ENCODE peak calls at places on chromosomes 7 and 10, in five cellular contexts. G is right lobe of liver; H is tibial artery; U is CD4-positive, alpha-beta T cell; M is heart right ventricle. K is an unnamed sample.

GRCh38 chr10:102302611-102303010 is 57.3 kb downstream of the GBF1 start:
- DNase-seq in G (no peak), U (no peak), M (no peak), H (no peak), K (no peak)

GRCh38 chr10:59708816-59709471 is 706 bp downstream of the SLC16A9 start:
- DNase-seq in M (peak), H (peak), U (no peak), G (no peak), K (peak)

GRCh38 chr7:16604054-16604453 is 41.5 kb downstream of the ANKMY2 start:
- DNase-seq in H (no peak), U (no peak), M (no peak), G (no peak), K (no peak)

GRCh38 chr10:102605712-102606111 is 38.6 kb upstream of the TRIM8 start:
- DNase-seq in G (no peak), M (no peak), U (no peak), H (no peak), K (no peak)

GRCh38 chr10:79234391-79235318 is 112.6 kb upstream of the PPIF start:
- DNase-seq in U (no peak), M (no peak), H (no peak), G (no peak), K (no peak)

GRCh38 chr7:70669859-70670258 is 462.1 kb upstream of the GALNT17 start:
- DNase-seq in H (no peak), G (no peak), M (no peak), U (no peak), K (no peak)

GRCh38 chr10:43204394-43204942 is 62.4 kb downstream of the RASGEF1A start:
- DNase-seq in G (peak), U (no peak), H (peak), M (no peak), K (peak)

GRCh38 chr7:34165927-34166550 is 260.7 kb downstream of the BMPER start:
- DNase-seq in H (no peak), M (no peak), U (no peak), G (no peak), K (peak)

GRCh38 chr7:84073476-84073875 is 121.1 kb downstream of the SEMA3A start:
- DNase-seq in U (no peak), M (no peak), H (no peak), G (no peak), K (no peak)

GRCh38 chr7:88758355-88759215 is 915 bp upstream of the ZNF804B start:
- DNase-seq in U (no peak), G (no peak), H (no peak), M (no peak), K (peak)

GRCh38 chr7:50317221-50317678 is 12.7 kb downstream of the IKZF1 start:
- DNase-seq in G (no peak), H (no peak), U (no peak), M (no peak), K (peak)

GRCh38 chr7:100435401-100436304 is 644 bp downstream of the PPP1R35 start:
- DNase-seq in M (peak), U (peak), G (peak), H (peak), K (peak)

GRCh38 chr7:128217972-128218652 is 23.0 kb upstream of the LEP start:
- DNase-seq in G (no peak), M (no peak), H (no peak), U (no peak), K (no peak)

GRCh38 chr7:118753464-118753863 is 529.0 kb downstream of the ANKRD7 start:
- DNase-seq in M (no peak), G (no peak), H (no peak), U (no peak), K (no peak)

GRCh38 chr10:70784476-70784875 is 701 bp downstream of the TBATA start:
- DNase-seq in G (no peak), U (no peak), H (no peak), M (no peak), K (no peak)

GRCh38 chr10:133196221-133196920 is 33.6 kb upstream of the UTF1 start:
- DNase-seq in G (no peak), H (no peak), U (no peak), M (no peak), K (no peak)

GRCh38 chr10:133198206-133198605 is 31.8 kb upstream of the UTF1 start:
- DNase-seq in U (no peak), G (no peak), H (no peak), M (no peak), K (no peak)

GRCh38 chr10:133197786-133198185 is 32.2 kb upstream of the UTF1 start:
- DNase-seq in U (no peak), H (no peak), G (no peak), M (no peak), K (no peak)

GRCh38 chr10:133195611-133196010 is 34.4 kb upstream of the UTF1 start:
- DNase-seq in U (no peak), H (no peak), G (no peak), M (no peak), K (no peak)

DNA sequence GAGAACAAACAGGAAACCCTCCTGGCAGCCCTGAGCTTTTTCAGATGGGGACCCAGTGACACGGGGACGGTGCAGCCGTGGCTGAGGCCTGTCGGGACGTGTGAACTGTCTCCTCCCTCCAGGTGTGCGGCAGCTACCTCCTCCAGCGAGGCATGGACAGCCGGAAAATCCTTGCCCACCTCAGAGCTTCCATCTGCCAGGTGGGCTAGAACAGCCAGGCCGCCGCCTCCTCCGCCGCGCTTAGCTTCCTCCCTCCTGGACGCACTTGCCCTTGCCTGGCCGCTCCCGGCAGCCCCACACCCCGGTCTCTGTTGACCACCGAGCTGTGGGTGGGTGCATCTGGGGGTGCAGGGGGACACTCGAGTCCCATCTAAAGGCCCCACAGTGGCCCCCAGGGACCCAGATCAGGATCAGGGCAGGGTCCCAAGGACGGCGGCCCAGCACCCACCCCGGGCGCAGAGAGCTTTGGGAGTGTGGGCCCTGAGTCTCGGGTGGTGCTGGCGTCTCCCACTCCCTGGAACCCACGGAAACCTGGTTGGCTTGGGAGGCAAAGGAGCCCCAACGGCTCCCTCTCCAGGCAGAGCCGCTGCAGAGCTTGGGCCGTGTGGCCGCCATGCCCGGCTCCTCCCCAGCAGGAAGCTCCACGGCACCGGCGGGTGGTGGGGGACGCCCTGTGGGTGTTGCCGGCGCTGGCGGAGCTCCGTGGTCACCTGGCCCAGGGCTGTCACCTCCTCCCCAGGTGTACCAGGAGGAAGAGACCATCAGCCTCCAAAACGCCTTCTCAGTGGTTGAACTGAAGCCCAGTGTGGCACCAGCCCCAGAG is 32.9 kb upstream of the UTF1 start:
- DNase-seq in U (no peak), H (no peak), M (no peak), G (no peak), K (no peak)
- TF ChIP-seq CTCF in U (no peak), H (no peak), M (no peak), G (no peak), K (no peak)

GRCh38 chr10:124532106-124532641 is 70.6 kb downstream of the LHPP start:
- DNase-seq in H (no peak), G (no peak), M (no peak), U (no peak), K (peak)
- TF ChIP-seq CTCF in H (no peak), G (no peak), M (peak), U (no peak), K (peak)

GRCh38 chr10:17035446-17035845 is 94.2 kb downstream of the CUBN start:
- DNase-seq in G (no peak), M (no peak), H (no peak), U (no peak), K (no peak)
- TF ChIP-seq CTCF in G (no peak), M (no peak), H (no peak), U (no peak), K (no peak)

GRCh38 chr10:69004821-69005220 is 16.2 kb downstream of the KIFBP start:
- DNase-seq in U (no peak), H (no peak), M (no peak), G (no peak), K (peak)
- TF ChIP-seq CTCF in U (peak), H (peak), M (peak), G (peak), K (peak)

GRCh38 chr10:93356516-93356915 is 125.6 kb downstream of the MYOF start:
- DNase-seq in H (no peak), G (no peak), U (no peak), M (no peak), K (no peak)

GRCh38 chr10:93357680-93358079 is 124.5 kb downstream of the MYOF start:
- DNase-seq in H (no peak), U (no peak), G (no peak), M (no peak), K (peak)

DNA sequence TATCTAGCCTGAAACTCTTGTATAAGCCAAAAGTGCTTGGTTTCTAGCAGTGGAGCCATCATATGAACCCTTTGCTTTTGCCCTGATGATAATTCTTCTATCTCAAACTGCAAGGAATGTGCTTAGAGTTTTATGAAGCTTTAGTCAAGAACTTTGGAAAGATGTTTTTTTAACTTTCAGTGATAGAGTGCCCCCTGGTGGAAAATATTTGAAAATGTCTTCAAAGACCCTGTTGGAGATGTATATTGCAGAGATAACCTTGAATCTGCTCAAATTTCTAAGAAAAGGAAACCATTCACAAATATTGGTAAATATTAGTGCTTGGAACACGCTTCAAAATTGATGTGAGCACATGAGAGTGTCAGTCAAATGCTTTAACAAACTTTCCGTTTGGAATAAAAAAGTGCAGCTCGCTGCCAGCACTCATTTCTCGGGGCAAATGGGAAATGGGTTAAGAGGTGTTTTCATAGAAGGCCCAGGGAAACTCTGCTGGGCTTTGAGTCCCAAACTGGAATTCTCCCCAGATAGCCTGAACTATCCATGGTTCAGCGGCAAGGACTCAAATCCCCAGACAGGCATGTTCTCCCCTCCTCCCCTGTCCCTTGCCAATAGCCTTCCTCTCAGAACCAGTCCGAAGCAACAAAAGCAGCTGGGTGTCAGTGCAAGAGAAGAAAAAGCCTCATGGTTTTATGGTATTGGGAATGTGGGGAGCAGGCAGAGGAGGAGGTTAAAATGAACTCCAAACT is 129.3 kb downstream of the MYOF start:
- DNase-seq in H (no peak), G (no peak), M (no peak), U (no peak), K (peak)
- TF ChIP-seq CTCF in H (peak), G (peak), M (peak), U (peak), K (peak)

GRCh38 chr7:24981544-24981951 is 1.6 kb upstream of the OSBPL3 start:
- DNase-seq in G (peak), M (peak), H (peak), U (peak), K (peak)
- TF ChIP-seq CTCF in G (no peak), M (no peak), H (no peak), U (no peak), K (no peak)

GRCh38 chr10:20768849-20769248 is 128.3 kb downstream of the NEBL start:
- DNase-seq in G (no peak), H (no peak), M (no peak), U (no peak), K (no peak)
- TF ChIP-seq CTCF in G (peak), H (peak), M (peak), U (no peak), K (no peak)